ENCODE peak calls at places on chromosomes 1 and 21, in six cellular contexts. P, Z, C, G, K and Y are unnamed samples.

GRCh38 chr1:54934869-54935268 is 45.6 kb upstream of the TMEM61 start:
- DNase-seq in G (no peak), Z (peak), P (no peak), C (peak), K (peak), Y (no peak)

GRCh38 chr1:1889847-1890505 is 911 bp downstream of the GNB1 start:
- DNase-seq in P (peak), C (peak), Z (peak), G (no peak), K (peak), Y (no peak)

GRCh38 chr1:78673120-78673519 is 23.5 kb downstream of the IFI44 start:
- DNase-seq in K (peak), Z (no peak), P (peak), C (no peak), G (peak), Y (no peak)

GRCh38 chr1:106926748-106927582 is 129.5 kb upstream of the PRMT6 start:
- DNase-seq in Z (no peak), C (peak), K (no peak), P (no peak), G (no peak), Y (no peak)

GRCh38 chr1:154081386-154082126 is 73.3 kb downstream of the NUP210L start:
- DNase-seq in K (no peak), P (no peak), C (no peak), Z (no peak), G (no peak), Y (no peak)

GRCh38 chr1:228927947-228928898 is 192.9 kb downstream of the RHOU start:
- DNase-seq in K (peak), P (peak), Z (peak), C (no peak), G (no peak), Y (no peak)

GRCh38 chr1:31843506-31843905 is 27.7 kb upstream of the SPOCD1 start:
- DNase-seq in C (peak), P (peak), G (no peak), K (peak), Z (peak), Y (no peak)

GRCh38 chr1:20086800-20087199 is 16.8 kb downstream of the PLA2G5 start:
- DNase-seq in G (no peak), P (no peak), C (no peak), Z (no peak), K (no peak), Y (no peak)

GRCh38 chr21:37128069-37128468 is 55.0 kb downstream of the TTC3 start:
- DNase-seq in P (no peak), C (no peak), Z (no peak), G (no peak), K (peak), Y (no peak)

GRCh38 chr1:96872757-96873156 is 151.2 kb downstream of the PTBP2 start:
- DNase-seq in C (no peak), Z (no peak), G (no peak), P (peak), K (no peak), Y (no peak)

GRCh38 chr1:42953182-42954180 is 5.2 kb downstream of the SLC2A1 start:
- DNase-seq in Z (no peak), C (no peak), P (no peak), K (no peak), G (no peak), Y (no peak)

GRCh38 chr1:248857201-248857600 is 1.7 kb downstream of the ZNF692 start:
- DNase-seq in Z (no peak), C (no peak), G (no peak), K (no peak), P (peak), Y (no peak)

GRCh38 chr1:163083690-163084089 is 14.5 kb downstream of the RGS4 start:
- DNase-seq in Z (peak), C (peak), G (no peak), K (no peak), P (no peak), Y (no peak)

GRCh38 chr1:186091222-186091720 is 283.8 kb downstream of the TPR start:
- DNase-seq in C (no peak), G (no peak), Z (no peak), P (no peak), K (no peak), Y (no peak)

GRCh38 chr1:93723101-93723500 is 41.5 kb upstream of the BCAR3 start:
- DNase-seq in Z (no peak), P (peak), G (no peak), K (peak), C (no peak), Y (no peak)

GRCh38 chr1:27154469-27154990 is 395 bp downstream of the SLC9A1 start:
- DNase-seq in K (no peak), Z (no peak), P (no peak), C (no peak), G (no peak), Y (no peak)

GRCh38 chr1:208068908-208069307 is 158.0 kb upstream of the CD34 start:
- DNase-seq in P (no peak), K (no peak), G (no peak), Z (no peak), C (no peak), Y (no peak)

GRCh38 chr1:79982218-79982617 is 975.7 kb upstream of the ADGRL4 start:
- DNase-seq in P (no peak), G (no peak), Z (no peak), C (peak), K (no peak), Y (no peak)

GRCh38 chr1:143720087-143721023 is 251.4 kb downstream of the FAM72C start:
- DNase-seq in Z (no peak), K (no peak), P (peak), G (no peak), C (peak), Y (no peak)

GRCh38 chr1:91864017-91864700 is 21.8 kb downstream of the TGFBR3 start:
- DNase-seq in C (peak), K (no peak), P (no peak), Z (peak), G (no peak), Y (no peak)

GRCh38 chr1:41239988-41240610 is 2.0 kb downstream of the SCMH1 start:
- DNase-seq in K (peak), P (peak), Z (peak), G (no peak), C (peak), Y (no peak)

GRCh38 chr1:54987830-54988705 is 7.6 kb downstream of the TMEM61 start:
- DNase-seq in Z (peak), P (peak), C (peak), K (peak), G (no peak), Y (no peak)

DNA sequence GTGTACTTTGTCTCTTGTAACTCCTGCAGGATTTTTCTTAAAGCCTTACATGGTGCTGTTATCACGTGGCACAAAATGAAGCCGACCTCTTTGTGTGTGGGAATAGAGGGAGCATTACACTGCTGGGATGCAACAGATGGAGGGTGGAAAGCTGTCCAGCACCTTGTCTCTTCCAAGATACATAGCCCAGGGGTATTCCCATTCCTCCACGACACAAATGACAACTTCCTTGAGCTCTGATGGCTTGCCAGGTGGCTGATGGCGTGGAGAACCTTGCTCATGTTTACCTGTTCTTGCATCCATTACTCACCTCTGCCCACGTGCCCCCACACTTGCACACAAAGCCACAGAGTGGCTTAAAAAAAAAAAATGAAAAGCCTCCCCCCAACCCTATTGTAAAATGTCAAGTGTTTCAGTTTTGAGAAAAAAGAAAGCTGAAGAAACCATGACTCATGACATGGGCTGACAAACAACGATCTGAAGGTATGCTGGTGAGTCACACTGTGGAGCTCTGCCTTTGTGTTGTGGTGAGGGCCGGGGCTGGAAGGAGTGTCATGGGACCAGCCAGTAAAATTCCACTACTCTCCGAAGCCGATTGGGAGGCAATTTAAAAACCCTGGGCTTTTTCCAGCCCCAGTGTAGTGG is 32.0 kb upstream of the ATP5PO start:
- DNase-seq in G (peak), K (peak), P (peak), Z (peak), C (peak), Y (peak)
- H2AK5ac ChIP-seq in G (peak), K (no peak), P (peak), Z (peak), C (peak), Y (peak)

GRCh38 chr1:243313635-243314536 is 58.0 kb downstream of the SDCCAG8 start:
- DNase-seq in K (no peak), G (no peak), P (no peak), Z (no peak), C (no peak), Y (no peak)
- H3K4me3 ChIP-seq in K (no peak), G (no peak), P (no peak), Z (no peak), C (no peak), Y (no peak)

GRCh38 chr1:239562095-239562494 is 175.7 kb downstream of the CHRM3 start:
- DNase-seq in C (no peak), K (no peak), Z (no peak), G (no peak), P (no peak), Y (no peak)
- H2AK5ac ChIP-seq in C (no peak), K (no peak), Z (no peak), G (no peak), P (no peak), Y (no peak)

DNA sequence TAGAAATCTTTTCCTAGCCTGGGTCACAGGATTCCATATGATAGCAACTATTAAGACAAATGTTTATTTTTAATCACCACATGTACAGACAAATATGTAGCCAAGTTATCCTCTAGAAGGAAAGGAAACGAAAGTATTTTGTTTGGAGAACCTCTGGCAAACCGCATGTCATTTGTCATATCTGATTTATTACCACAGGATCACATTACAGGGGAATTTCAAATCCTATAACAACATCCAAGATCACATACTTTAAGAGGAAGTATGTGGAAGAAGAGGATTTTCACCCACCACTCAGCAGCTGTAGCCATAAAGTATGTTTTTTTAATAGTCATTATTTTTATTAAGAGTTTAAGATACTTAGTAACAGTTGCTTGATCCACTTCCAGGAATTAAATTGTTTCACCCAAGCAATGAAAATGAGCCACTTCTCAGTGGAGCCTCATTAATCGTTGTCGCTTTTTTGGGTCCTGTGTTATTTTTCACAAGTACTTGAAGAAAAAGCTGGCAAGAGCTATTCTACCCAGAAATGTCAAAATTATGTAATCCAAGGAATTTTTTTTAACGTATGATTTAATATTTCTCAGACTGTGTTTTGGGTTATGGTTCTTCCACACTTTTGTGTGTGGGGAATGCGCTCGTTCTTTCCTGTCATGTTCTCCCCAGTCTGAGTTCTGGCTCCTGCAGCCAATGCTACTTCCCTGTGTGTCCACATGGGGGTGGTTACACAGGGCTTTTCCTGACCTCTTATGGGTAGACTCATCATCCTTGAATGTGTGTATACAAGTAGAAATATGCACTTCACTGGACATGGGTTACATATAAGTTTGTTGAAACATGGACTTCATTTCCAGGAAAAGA is 6.9 kb downstream of the SERTAD4 start:
- DNase-seq in K (peak), C (peak), P (peak), Z (peak), G (no peak), Y (no peak)
- H3K4me3 ChIP-seq in K (no peak), C (no peak), P (no peak), Z (peak), G (no peak), Y (no peak)

GRCh38 chr1:109381573-109381972 is 16.1 kb downstream of the SORT1 start:
- DNase-seq in C (no peak), P (peak), K (no peak), Z (no peak), G (no peak), Y (no peak)
- H2AK5ac ChIP-seq in C (no peak), P (no peak), K (no peak), Z (no peak), G (no peak), Y (no peak)

GRCh38 chr1:6168947-6169586 is 11.1 kb downstream of the CHD5 start:
- DNase-seq in Z (no peak), P (no peak), C (no peak), G (no peak), K (no peak), Y (no peak)

GRCh38 chr1:6171546-6172124 is 8.5 kb downstream of the CHD5 start:
- DNase-seq in P (peak), K (peak), G (no peak), Z (no peak), C (no peak), Y (no peak)

GRCh38 chr1:6172549-6172948 is 7.6 kb downstream of the CHD5 start:
- DNase-seq in G (no peak), C (no peak), Z (no peak), K (no peak), P (no peak), Y (no peak)

GRCh38 chr1:6170742-6171201 is 9.3 kb downstream of the CHD5 start:
- DNase-seq in G (no peak), C (no peak), Z (no peak), K (no peak), P (no peak), Y (no peak)

DNA sequence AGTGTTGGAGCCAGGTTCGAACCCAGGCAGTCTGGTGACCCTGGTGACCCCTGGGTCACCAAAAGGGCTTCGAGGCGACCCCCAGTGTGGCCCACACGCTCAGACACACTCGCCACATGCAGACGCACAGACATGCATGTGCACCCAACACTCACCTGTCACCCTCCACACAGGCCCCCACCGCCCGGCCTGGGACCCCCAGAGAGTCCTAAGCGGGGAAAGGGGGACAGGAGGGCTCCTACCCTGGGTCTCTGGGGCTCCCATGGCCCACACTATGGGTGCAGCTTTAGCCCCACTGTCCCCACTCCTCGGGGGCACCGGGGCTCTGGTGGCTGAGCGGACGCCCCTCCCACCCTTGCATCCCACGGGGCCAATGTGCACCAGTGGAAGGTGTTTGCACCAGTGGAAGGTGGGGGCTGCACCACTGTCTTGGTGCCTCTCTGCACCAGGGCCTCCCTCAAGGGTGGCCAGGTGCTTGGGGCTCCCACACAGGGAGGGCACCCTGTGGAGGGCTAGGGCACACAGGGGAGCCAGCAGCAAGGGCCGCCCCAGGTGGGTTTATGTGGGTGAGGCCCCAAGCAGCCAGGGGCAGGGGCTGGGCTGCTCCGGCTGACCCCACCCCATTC is 9.9 kb downstream of the CHD5 start:
- DNase-seq in G (no peak), P (no peak), C (no peak), K (no peak), Z (no peak), Y (no peak)
- H3K4me3 ChIP-seq in G (no peak), P (no peak), C (no peak), K (no peak), Z (no peak), Y (no peak)